ENCODE peak calls at places on chromosomes 16 and 17, in five cellular contexts. D, T, U, R and Y are unnamed samples.

GRCh38 chr17:67594115-67594878 is 123.4 kb upstream of the NOL11 start:
- DNase-seq in D (no peak), T (no peak), U (peak), R (no peak), Y (no peak)

GRCh38 chr17:77858291-77859034 is 100.0 kb upstream of the TNRC6C start:
- DNase-seq in D (no peak), T (no peak), U (no peak), R (no peak), Y (peak)

GRCh38 chr17:73474370-73474988 is 162.7 kb upstream of the CDC42EP4 start:
- DNase-seq in D (peak), T (peak), U (no peak), R (no peak), Y (peak)

GRCh38 chr17:31736855-31737625 is 122.0 kb downstream of the COPRS start:
- DNase-seq in D (no peak), T (no peak), U (no peak), R (no peak), Y (no peak)

GRCh38 chr17:61849674-61850073 is 13.7 kb downstream of the BRIP1 start:
- DNase-seq in D (no peak), T (no peak), U (no peak), R (no peak), Y (no peak)

GRCh38 chr17:65359016-65359415 is 202.4 kb downstream of the AXIN2 start:
- DNase-seq in D (no peak), T (no peak), U (no peak), R (no peak), Y (no peak)

GRCh38 chr16:65414284-65414984 is 292.6 kb upstream of the CDH11 start:
- DNase-seq in D (no peak), T (no peak), U (no peak), R (no peak), Y (no peak)

GRCh38 chr17:78527345-78527744 is 49.9 kb downstream of the DNAH17 start:
- DNase-seq in D (no peak), T (no peak), U (no peak), R (no peak), Y (no peak)

GRCh38 chr17:62966426-62967110 is 533 bp downstream of the TANC2 start:
- DNase-seq in D (peak), T (peak), U (no peak), R (peak), Y (no peak)

GRCh38 chr16:48499822-48500440 is 110.0 kb downstream of the N4BP1 start:
- DNase-seq in D (no peak), T (no peak), U (no peak), R (no peak), Y (peak)

GRCh38 chr16:53083123-53083522 is 28.3 kb downstream of the CHD9 start:
- DNase-seq in D (no peak), T (no peak), U (no peak), R (no peak), Y (no peak)

GRCh38 chr17:15409721-15410247 is 57.6 kb downstream of the CDRT4 start:
- DNase-seq in D (peak), T (no peak), U (no peak), R (no peak), Y (no peak)

GRCh38 chr16:68272501-68273209 is 8.3 kb downstream of the SLC7A6 start:
- DNase-seq in D (peak), T (peak), U (peak), R (no peak), Y (no peak)

GRCh38 chr17:61139219-61139618 is 260.4 kb upstream of the TBX2 start:
- DNase-seq in D (no peak), T (peak), U (peak), R (no peak), Y (no peak)

GRCh38 chr16:68985268-68985667 is 120.2 kb upstream of the HAS3 start:
- DNase-seq in D (no peak), T (no peak), U (no peak), R (no peak), Y (no peak)

GRCh38 chr17:81218459-81218858 is 4.3 kb downstream of the CEP131 start:
- DNase-seq in D (peak), T (no peak), U (no peak), R (no peak), Y (no peak)